ENCODE peak calls at places on chromosomes 6 and 20, in nine cellular contexts. Z, M, O, U, T, G, N, R and L are unnamed samples.

GRCh38 chr6:101779051-101779844 is 385.7 kb downstream of the GRIK2 start:
- DNase-seq in N (no peak), M (peak; percentile 39), O (no peak), U (no peak), G (peak; percentile 3), Z (peak; percentile 21), R (no peak), T (no peak), L (peak; percentile 85)

GRCh38 chr20:58705525-58705924 is 12.9 kb downstream of the NPEPL1 start:
- DNase-seq in Z (no peak), U (no peak), N (no peak), M (no peak), R (no peak), O (no peak), G (no peak), T (no peak), L (no peak)

GRCh38 chr20:58078741-58079522 is 149.5 kb downstream of the ANKRD60 start:
- DNase-seq in G (peak; percentile 69), N (no peak), U (no peak), Z (peak; percentile 52), M (peak; percentile 37), R (no peak), O (no peak), T (peak; percentile 2), L (peak; percentile 17)

GRCh38 chr6:140256213-140256612 is 881.8 kb upstream of the CITED2 start:
- DNase-seq in G (no peak), O (no peak), R (no peak), M (no peak), N (no peak), T (no peak), U (no peak), Z (no peak), L (peak; percentile 17)

GRCh38 chr6:108831104-108831503 is 17.1 kb upstream of the ARMC2 start:
- DNase-seq in N (no peak), T (no peak), Z (peak; percentile 44), U (no peak), G (peak; percentile 47), O (no peak), M (no peak), R (no peak), L (peak; percentile 31)

GRCh38 chr20:38353298-38353697 is 7.0 kb downstream of the LBP start:
- DNase-seq in O (no peak), U (no peak), T (no peak), R (no peak), M (no peak), Z (no peak), N (no peak), G (peak; percentile 30), L (no peak)

GRCh38 chr20:58911970-58912369 is 59.5 kb downstream of the GNAS start:
- DNase-seq in T (no peak), M (no peak), Z (no peak), O (no peak), R (no peak), G (no peak), N (no peak), U (no peak), L (no peak)

GRCh38 chr20:58420798-58421496 is 31.9 kb downstream of the VAPB start:
- DNase-seq in N (no peak), Z (peak; percentile 73), M (peak; percentile 77), G (peak; percentile 36), O (no peak), U (no peak), T (no peak), R (no peak), L (peak; percentile 82)

GRCh38 chr6:142443102-142443501 is 141.3 kb downstream of the ADGRG6 start:
- DNase-seq in O (no peak), M (no peak), U (no peak), R (no peak), N (no peak), G (no peak), Z (no peak), T (no peak), L (no peak)

GRCh38 chr20:33554914-33555420 is 65.1 kb downstream of the CBFA2T2 start:
- DNase-seq in N (no peak), O (no peak), U (no peak), Z (peak; percentile 81), G (peak; percentile 91), T (peak; percentile 51), M (peak; percentile 94), R (no peak), L (peak; percentile 92)

GRCh38 chr6:7184502-7184901 is 76.7 kb downstream of the RREB1 start:
- DNase-seq in M (peak; percentile 18), O (no peak), T (no peak), R (no peak), G (no peak), U (no peak), N (no peak), Z (no peak), L (peak; percentile 74)

GRCh38 chr6:85191656-85192055 is 258.2 kb upstream of the NT5E start:
- DNase-seq in Z (peak; percentile 20), M (peak; percentile 21), R (no peak), N (no peak), O (no peak), U (no peak), T (no peak), G (peak; percentile 73), L (no peak)

GRCh38 chr6:100346828-100347227 is 117.9 kb downstream of the SIM1 start:
- DNase-seq in T (no peak), O (no peak), R (no peak), G (peak; percentile 65), N (no peak), U (no peak), M (peak; percentile 80), Z (peak; percentile 57), L (peak; percentile 28)

GRCh38 chr6:5333653-5334052 is 72.3 kb downstream of the FARS2 start:
- DNase-seq in G (peak; percentile 40), Z (peak; percentile 38), M (peak; percentile 53), U (no peak), T (no peak), N (no peak), R (no peak), O (no peak), L (peak; percentile 37)

GRCh38 chr6:166765234-166765541 is 138.1 kb upstream of the RPS6KA2 start:
- DNase-seq in N (no peak), G (no peak), Z (no peak), O (no peak), T (no peak), R (no peak), M (no peak), U (no peak), L (no peak)

GRCh38 chr6:1917628-1918371 is 308.1 kb downstream of the FOXC1 start:
- DNase-seq in G (peak; percentile 53), M (peak; percentile 87), O (no peak), T (peak; percentile 85), U (no peak), N (no peak), R (no peak), Z (peak; percentile 95), L (peak; percentile 94)

GRCh38 chr6:117908246-117909107 is 1.4 kb downstream of the SLC35F1 start:
- DNase-seq in N (no peak), R (peak; percentile 50), O (peak; percentile 72), T (no peak), U (peak; percentile 10), M (no peak), Z (no peak), G (no peak), L (no peak)

GRCh38 chr6:2542101-2542857 is 208.4 kb downstream of the MYLK4 start:
- DNase-seq in Z (no peak), R (no peak), G (no peak), T (no peak), M (no peak), O (no peak), N (no peak), U (no peak), L (peak; percentile 40)

GRCh38 chr20:5402903-5403531 is 86.3 kb upstream of the PROKR2 start:
- DNase-seq in U (no peak), T (peak; percentile 10), G (peak; percentile 21), R (peak; percentile 67), N (no peak), O (no peak), Z (no peak), M (peak; percentile 9), L (peak; percentile 44)

GRCh38 chr20:59933296-59933848 is at the start of gene SYCP2:
- DNase-seq in U (peak; percentile 76), R (no peak), T (peak; percentile 87), Z (peak; percentile 39), N (no peak), M (no peak), G (peak; percentile 44), O (peak; percentile 86), L (peak; percentile 33)

GRCh38 chr20:64203037-64203777 is 39.0 kb downstream of the MYT1 start:
- DNase-seq in G (no peak), R (no peak), U (no peak), Z (no peak), T (no peak), O (no peak), M (no peak), N (no peak), L (no peak)

GRCh38 chr20:38076548-38076947 is 43.0 kb downstream of the RPRD1B start:
- DNase-seq in R (no peak), Z (no peak), M (no peak), U (no peak), N (no peak), T (no peak), G (no peak), O (no peak), L (no peak)

DNA sequence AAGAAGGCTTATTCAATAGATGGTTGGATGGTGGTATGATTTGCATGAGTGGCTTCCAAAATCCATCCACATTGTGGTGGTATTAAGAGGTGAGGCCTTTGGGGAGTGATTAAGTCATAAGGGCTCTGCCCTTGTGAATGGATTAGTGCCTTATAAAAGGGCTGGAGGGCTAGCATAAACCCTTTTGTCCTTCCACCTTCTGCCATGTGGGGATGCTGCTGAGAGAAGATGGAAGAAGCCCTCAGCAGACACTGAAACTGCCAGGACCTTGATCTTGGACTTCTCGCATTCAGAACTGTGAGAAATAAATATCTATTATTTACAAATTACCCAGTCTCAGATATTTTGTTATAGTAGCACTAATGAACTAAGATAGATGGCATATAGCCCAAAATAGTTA is 27.8 kb upstream of the SRPK1 start:
- DNase-seq in O (no peak), U (no peak), Z (no peak), T (no peak), R (peak; percentile 49), N (no peak), G (peak; percentile 42), M (peak; percentile 17), L (no peak)
- TF ChIP-seq CTCF in O (no peak), U (no peak), Z (no peak), T (no peak), R (no peak), N (peak; percentile 17), G (peak; percentile 44), M (peak; percentile 51), L (no peak)

GRCh38 chr6:10465633-10466499 is 51.0 kb upstream of the TFAP2A start:
- DNase-seq in U (no peak), G (peak; percentile 55), O (no peak), R (peak; percentile 83), N (no peak), Z (peak; percentile 10), M (peak; percentile 35), T (peak; percentile 69), L (peak; percentile 75)
- TF ChIP-seq CTCF in U (no peak), G (peak; percentile 33), O (no peak), R (peak; percentile 40), N (peak; percentile 45), Z (peak; percentile 49), M (peak; percentile 77), T (no peak), L (peak; percentile 76)

GRCh38 chr6:40536442-40536841 is 50.7 kb downstream of the LRFN2 start:
- DNase-seq in G (no peak), M (peak; percentile 14), R (peak; percentile 54), T (no peak), Z (no peak), O (no peak), N (no peak), U (no peak), L (no peak)
- TF ChIP-seq CTCF in G (no peak), M (peak; percentile 44), R (no peak), T (peak; percentile 12), Z (no peak), O (no peak), N (no peak), U (no peak), L (no peak)

GRCh38 chr20:48949304-48950170 is 28.0 kb downstream of the ARFGEF2 start:
- DNase-seq in N (no peak), O (no peak), R (peak; percentile 37), M (no peak), Z (no peak), U (no peak), G (no peak), T (no peak), L (no peak)
- TF ChIP-seq CTCF in N (no peak), O (no peak), R (no peak), M (peak; percentile 35), Z (no peak), U (no peak), G (peak; percentile 26), T (peak; percentile 52), L (peak; percentile 17)